ENCODE peak calls at places on chromosome 15, in five cellular contexts. One of them, this sample, is unnamed.

GRCh38 chr15:70453238-70453637 is 310.1 kb downstream of the UACA start:
- DNase-seq in tibial artery: no peak
- DNase-seq in natural killer cell: no peak
- DNase-seq in sigmoid colon: no peak
- DNase-seq in aorta: no peak
- DNase-seq in this sample: no peak

GRCh38 chr15:88604972-88605506 is 16.1 kb upstream of the AEN start:
- DNase-seq in sigmoid colon: no peak
- DNase-seq in aorta: no peak
- DNase-seq in tibial artery: no peak
- DNase-seq in natural killer cell: no peak
- DNase-seq in this sample: no peak

GRCh38 chr15:66459818-66460615 is 37.5 kb downstream of the SNAPC5 start:
- DNase-seq in natural killer cell: no peak
- DNase-seq in tibial artery: no peak
- DNase-seq in aorta: no peak
- DNase-seq in sigmoid colon: no peak
- DNase-seq in this sample: no peak

GRCh38 chr15:40087095-40087805 is 21.4 kb downstream of the BMF start:
- DNase-seq in aorta: no peak
- DNase-seq in natural killer cell: no peak
- DNase-seq in tibial artery: no peak
- DNase-seq in sigmoid colon: peak; percentile 34
- DNase-seq in this sample: no peak

GRCh38 chr15:68791431-68792283 is 29.0 kb downstream of the ANP32A start:
- DNase-seq in aorta: no peak
- DNase-seq in natural killer cell: peak; percentile 65
- DNase-seq in tibial artery: no peak
- DNase-seq in sigmoid colon: no peak
- DNase-seq in this sample: no peak

GRCh38 chr15:98903377-98904018 is 104.1 kb downstream of the PGPEP1L start:
- DNase-seq in sigmoid colon: no peak
- DNase-seq in natural killer cell: no peak
- DNase-seq in tibial artery: no peak
- DNase-seq in aorta: no peak
- DNase-seq in this sample: peak; percentile 64

GRCh38 chr15:75697523-75698398 is 14.9 kb downstream of the CSPG4 start:
- DNase-seq in aorta: peak; percentile 84
- DNase-seq in tibial artery: no peak
- DNase-seq in natural killer cell: no peak
- DNase-seq in sigmoid colon: peak; percentile 93
- DNase-seq in this sample: no peak

GRCh38 chr15:98441599-98441998 is 206.7 kb upstream of the IGF1R start:
- DNase-seq in sigmoid colon: no peak
- DNase-seq in tibial artery: no peak
- DNase-seq in aorta: no peak
- DNase-seq in natural killer cell: no peak
- DNase-seq in this sample: no peak

GRCh38 chr15:63605816-63606215 is 8.6 kb downstream of the FBXL22 start:
- DNase-seq in aorta: no peak
- DNase-seq in sigmoid colon: no peak
- DNase-seq in natural killer cell: no peak
- DNase-seq in tibial artery: no peak
- DNase-seq in this sample: no peak

GRCh38 chr15:72733941-72734738 is 48.1 kb downstream of the BBS4 start:
- DNase-seq in aorta: no peak
- DNase-seq in tibial artery: no peak
- DNase-seq in natural killer cell: no peak
- DNase-seq in sigmoid colon: no peak
- DNase-seq in this sample: no peak

GRCh38 chr15:79527821-79528220 is 95.7 kb downstream of the MINAR1 start:
- DNase-seq in sigmoid colon: no peak
- DNase-seq in tibial artery: no peak
- DNase-seq in natural killer cell: no peak
- DNase-seq in aorta: no peak
- DNase-seq in this sample: no peak

GRCh38 chr15:51323749-51324148 is 14.6 kb downstream of the CYP19A1 start:
- DNase-seq in natural killer cell: no peak
- DNase-seq in tibial artery: no peak
- DNase-seq in sigmoid colon: no peak
- DNase-seq in aorta: no peak
- DNase-seq in this sample: no peak

GRCh38 chr15:37773111-37773860 is 161.2 kb upstream of the TMCO5A start:
- DNase-seq in natural killer cell: no peak
- DNase-seq in aorta: no peak
- DNase-seq in sigmoid colon: no peak
- DNase-seq in tibial artery: no peak
- DNase-seq in this sample: peak; percentile 83

GRCh38 chr15:33310481-33311311 is at the start of gene RYR3:
- DNase-seq in natural killer cell: no peak
- DNase-seq in aorta: peak; percentile 83
- DNase-seq in sigmoid colon: peak; percentile 81
- DNase-seq in tibial artery: peak; percentile 27
- DNase-seq in this sample: no peak

GRCh38 chr15:68218331-68218730 is 11.2 kb downstream of the CLN6 start:
- DNase-seq in aorta: peak; percentile 47
- DNase-seq in tibial artery: no peak
- DNase-seq in natural killer cell: no peak
- DNase-seq in sigmoid colon: peak; percentile 11
- DNase-seq in this sample: no peak

GRCh38 chr15:52527898-52528464 is 699 bp downstream of the MYO5A start:
- DNase-seq in aorta: no peak
- DNase-seq in tibial artery: peak; percentile 22
- DNase-seq in natural killer cell: peak; percentile 25
- DNase-seq in sigmoid colon: peak; percentile 66
- DNase-seq in this sample: peak; percentile 29

GRCh38 chr15:101148166-101148880 is 103.5 kb downstream of the CHSY1 start:
- DNase-seq in aorta: peak; percentile 73
- DNase-seq in tibial artery: no peak
- DNase-seq in sigmoid colon: peak; percentile 53
- DNase-seq in natural killer cell: no peak
- DNase-seq in this sample: no peak

GRCh38 chr15:55740981-55741591 is 1.9 kb downstream of the PRTG start:
- DNase-seq in natural killer cell: no peak
- DNase-seq in tibial artery: no peak
- DNase-seq in sigmoid colon: no peak
- DNase-seq in aorta: no peak
- DNase-seq in this sample: no peak

GRCh38 chr15:31214158-31214863 is 112.3 kb upstream of the KLF13 start:
- DNase-seq in natural killer cell: no peak
- DNase-seq in tibial artery: no peak
- DNase-seq in sigmoid colon: no peak
- DNase-seq in aorta: no peak
- DNase-seq in this sample: no peak

GRCh38 chr15:79218588-79219200 is 63.8 kb upstream of the ANKRD34C start:
- DNase-seq in aorta: no peak
- DNase-seq in sigmoid colon: no peak
- DNase-seq in tibial artery: no peak
- DNase-seq in natural killer cell: no peak
- DNase-seq in this sample: peak; percentile 32

GRCh38 chr15:80194186-80194585 is 41.4 kb downstream of the FAH start:
- DNase-seq in tibial artery: no peak
- DNase-seq in sigmoid colon: no peak
- DNase-seq in natural killer cell: no peak
- DNase-seq in aorta: no peak
- DNase-seq in this sample: no peak

GRCh38 chr15:74398183-74398582 is 30.7 kb upstream of the CYP11A1 start:
- DNase-seq in aorta: no peak
- DNase-seq in natural killer cell: no peak
- DNase-seq in sigmoid colon: no peak
- DNase-seq in tibial artery: no peak
- DNase-seq in this sample: no peak

GRCh38 chr15:58053236-58054153 is 12.0 kb downstream of the ALDH1A2 start:
- DNase-seq in sigmoid colon: no peak
- DNase-seq in aorta: no peak
- DNase-seq in tibial artery: no peak
- DNase-seq in natural killer cell: no peak
- DNase-seq in this sample: no peak

GRCh38 chr15:90650117-90650955 is 66.8 kb upstream of the BLM start:
- DNase-seq in natural killer cell: no peak
- DNase-seq in sigmoid colon: no peak
- DNase-seq in aorta: no peak
- DNase-seq in tibial artery: no peak
- DNase-seq in this sample: peak; percentile 41

This sample was measured in HCEC 1CT.